ENCODE peak calls at places on chromosomes 6 and 20, in four cellular contexts. L, S, J and Y are unnamed samples.

GRCh38 chr20:41782255-41782654 is 164.1 kb upstream of the CHD6 start:
- DNase-seq in S (no peak), L (no peak), J (no peak), Y (no peak)

GRCh38 chr6:40634429-40634828 is 47.3 kb upstream of the LRFN2 start:
- DNase-seq in J (no peak), S (no peak), L (no peak), Y (no peak)

GRCh38 chr20:59663513-59663890 is 59.2 kb downstream of the PHACTR3 start:
- DNase-seq in L (no peak), S (no peak), J (no peak), Y (no peak)

GRCh38 chr6:38476141-38476540 is 163.6 kb downstream of the BTBD9 start:
- DNase-seq in S (no peak), J (no peak), L (no peak), Y (no peak)

GRCh38 chr6:133241901-133242760 is 974 bp downstream of the EYA4 start:
- DNase-seq in S (no peak), L (peak; percentile 38), J (no peak), Y (peak; percentile 47)

GRCh38 chr6:5208039-5208438 is 52.7 kb downstream of the LYRM4 start:
- DNase-seq in L (no peak), S (no peak), J (peak; percentile 34), Y (no peak)

GRCh38 chr6:34945317-34945716 is 56.3 kb downstream of the ANKS1A start:
- DNase-seq in L (no peak), J (no peak), S (no peak), Y (peak; percentile 5)

GRCh38 chr20:32971703-32972161 is 32.5 kb downstream of the SUN5 start:
- DNase-seq in L (no peak), J (no peak), S (no peak), Y (no peak)

GRCh38 chr6:139409026-139409425 is 34.6 kb upstream of the CITED2 start:
- DNase-seq in S (no peak), L (peak; percentile 8), J (no peak), Y (no peak)

GRCh38 chr6:110744991-110745390 is 70.3 kb downstream of the CDK19 start:
- DNase-seq in S (no peak), L (no peak), J (no peak), Y (no peak)

GRCh38 chr6:150967910-150968309 is 102.4 kb downstream of the MTHFD1L start:
- DNase-seq in J (no peak), L (no peak), S (no peak), Y (no peak)

GRCh38 chr6:3194535-3195376 is 32.7 kb downstream of the TUBB2B start:
- DNase-seq in S (no peak), L (no peak), J (no peak), Y (no peak)